ENCODE peak calls at places on chromosomes 4 and X, in four cellular contexts. V is AG10803; F is CD8-positive, alpha-beta T cell; L is brain microvascular endothelial cell. N is an unnamed sample.

GRCh38 chr4:111991797-111992196 is 153.5 kb upstream of the FAM241A start:
- DNase-seq in F (no peak), V (peak), L (peak), N (no peak)

GRCh38 chrX:18789916-18790315 is 82.5 kb downstream of the PPEF1 start:
- DNase-seq in V (no peak), F (no peak), L (no peak), N (no peak)

GRCh38 chr4:108311313-108311712 is 142.6 kb upstream of the LEF1 start:
- DNase-seq in F (no peak), V (no peak), L (no peak), N (no peak)

GRCh38 chr4:145954924-145955339 is 16.3 kb upstream of the ZNF827 start:
- DNase-seq in F (no peak), V (peak), L (peak), N (no peak)

GRCh38 chr4:184538023-184538599 is 63.8 kb upstream of the IRF2 start:
- DNase-seq in F (peak), V (peak), L (peak), N (peak)

GRCh38 chr4:137755033-137755471 is 222.8 kb upstream of the PCDH18 start:
- DNase-seq in V (peak), F (no peak), L (peak), N (no peak)

GRCh38 chr4:2217726-2218125 is 24.2 kb downstream of the HAUS3 start:
- DNase-seq in F (no peak), V (peak), L (no peak), N (no peak)

GRCh38 chr4:84235545-84235944 is 263.5 kb downstream of the NKX6-1 start:
- DNase-seq in V (no peak), L (no peak), F (no peak), N (no peak)

GRCh38 chr4:169723207-169723606 is 34.5 kb downstream of the HPF1 start:
- DNase-seq in L (peak), F (no peak), V (peak), N (no peak)

GRCh38 chrX:71998836-71999509 is 88.3 kb downstream of the NHSL2 start:
- DNase-seq in V (peak), F (peak), L (no peak), N (peak)

GRCh38 chr4:108796173-108796572 is 33.3 kb upstream of the ETNPPL start:
- DNase-seq in F (no peak), L (no peak), V (no peak), N (no peak)

GRCh38 chr4:122052714-122053113 is 99.4 kb upstream of the BLTP1 start:
- DNase-seq in V (no peak), F (no peak), L (no peak), N (no peak)

GRCh38 chr4:7371122-7371941 is 63.4 kb downstream of the PSAPL1 start:
- DNase-seq in L (peak), F (no peak), V (peak), N (no peak)

GRCh38 chrX:120426599-120426998 is 42.5 kb downstream of the LAMP2 start:
- DNase-seq in V (peak), L (no peak), F (no peak), N (no peak)

GRCh38 chrX:69070949-69071650 is 94.2 kb downstream of the PJA1 start:
- DNase-seq in F (no peak), L (no peak), V (no peak), N (no peak)

GRCh38 chrX:132837126-132837525 is 121.3 kb downstream of the HS6ST2 start:
- DNase-seq in F (no peak), V (peak), L (peak), N (no peak)

GRCh38 chr4:174318829-174319764 is 35.4 kb downstream of the CEP44 start:
- DNase-seq in V (peak), F (no peak), L (no peak), N (no peak)

GRCh38 chr4:169054879-169055278 is 44.8 kb upstream of the CBR4 start:
- DNase-seq in V (no peak), F (no peak), L (no peak), N (no peak)

GRCh38 chrX:13688384-13688771 is 550 bp upstream of the RAB9A start:
- DNase-seq in V (no peak), F (no peak), L (no peak), N (no peak)

DNA sequence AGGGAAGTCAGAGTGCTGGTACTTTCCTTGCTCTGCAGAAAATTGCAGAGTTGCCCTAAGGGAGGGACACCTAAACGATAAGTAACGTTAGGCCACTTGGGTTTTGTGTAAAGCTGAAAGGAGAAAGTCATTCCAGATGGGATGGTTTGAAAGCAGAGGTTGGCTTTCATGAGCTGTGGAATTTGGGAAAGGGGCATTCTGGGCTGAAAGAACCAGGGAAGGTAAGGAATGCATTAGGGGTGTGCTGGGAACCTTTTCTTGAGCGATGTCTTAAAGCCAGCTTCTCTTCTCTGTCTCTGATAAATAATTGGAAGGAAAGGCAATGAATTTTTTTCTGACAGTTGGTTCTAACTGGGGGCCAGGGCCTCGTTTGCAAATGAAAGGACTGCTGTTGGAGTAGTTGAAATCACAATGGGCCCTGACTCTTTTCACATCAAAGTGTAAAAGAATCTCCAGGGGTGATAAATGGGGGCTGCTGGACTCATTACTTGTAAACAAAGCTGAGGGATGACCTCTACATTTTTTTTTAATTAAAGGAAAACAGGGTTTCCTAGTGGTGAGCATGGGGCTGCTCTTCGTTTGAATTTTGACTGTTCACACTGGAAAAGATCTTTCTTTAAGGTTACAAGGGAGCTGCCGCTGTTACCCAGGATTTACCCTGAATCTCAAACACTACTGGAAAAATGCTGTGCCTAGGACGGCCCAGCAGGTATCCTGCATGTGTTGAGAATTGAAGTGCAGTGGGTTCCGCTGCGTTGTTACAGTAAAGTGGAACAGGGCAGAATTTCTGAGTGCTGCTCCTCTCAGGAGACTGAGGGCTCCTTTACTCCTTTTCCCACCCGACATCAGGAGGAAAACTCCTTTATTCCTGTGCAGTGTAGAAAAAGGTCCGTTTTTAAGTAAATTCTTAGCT is 25.0 kb downstream of the AFF1 start:
- DNase-seq in V (no peak), L (no peak), F (no peak), N (no peak)
- TF ChIP-seq CTCF in V (no peak), L (no peak), F (no peak), N (no peak)

DNA sequence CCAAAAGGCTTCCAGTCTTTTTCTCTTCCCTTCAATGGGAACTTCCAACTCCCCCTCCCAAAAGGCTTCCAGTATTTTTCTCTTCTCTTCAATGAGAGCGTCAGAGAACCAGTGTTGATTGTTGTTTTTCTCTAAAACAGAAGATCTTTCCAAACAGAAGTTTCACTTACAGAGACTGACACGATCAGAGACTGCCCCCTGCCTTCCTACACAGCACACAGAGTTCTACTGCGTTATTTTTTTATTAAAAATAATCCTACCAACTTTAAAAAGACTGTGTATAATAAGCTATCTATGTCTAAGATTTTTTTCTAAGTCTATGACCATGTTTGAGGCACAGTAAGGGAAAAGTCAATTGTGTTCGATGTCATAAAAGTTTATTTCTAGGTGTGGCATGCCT is 3.5 kb upstream of the HTR2C start:
- DNase-seq in L (no peak), F (no peak), V (no peak), N (no peak)
- TF ChIP-seq CTCF in L (no peak), F (no peak), V (no peak), N (no peak)

GRCh38 chr4:26624042-26624441 is 40.2 kb downstream of the TBC1D19 start:
- DNase-seq in V (peak), L (no peak), F (no peak), N (no peak)

GRCh38 chr4:26621366-26621765 is 37.5 kb downstream of the TBC1D19 start:
- DNase-seq in L (no peak), V (no peak), F (no peak), N (no peak)

GRCh38 chr4:26622913-26623312 is 39.0 kb downstream of the TBC1D19 start:
- DNase-seq in F (no peak), V (no peak), L (no peak), N (no peak)

GRCh38 chr4:26619784-26620183 is 35.9 kb downstream of the TBC1D19 start:
- DNase-seq in L (no peak), V (peak), F (no peak), N (no peak)
- TF ChIP-seq CTCF in L (no peak), V (no peak), F (no peak), N (no peak)

GRCh38 chr4:46277165-46277951 is 112.6 kb downstream of the GABRA2 start:
- DNase-seq in F (no peak), L (no peak), V (no peak), N (no peak)

GRCh38 chr4:46270986-46271596 is 118.8 kb downstream of the GABRA2 start:
- DNase-seq in V (peak), L (no peak), F (no peak), N (no peak)

GRCh38 chr4:46274717-46275116 is 115.2 kb downstream of the GABRA2 start:
- DNase-seq in L (no peak), F (no peak), V (no peak), N (no peak)
- TF ChIP-seq CTCF in L (peak), F (no peak), V (no peak), N (peak)

GRCh38 chr4:133137571-133137970 is 11.5 kb upstream of the PCDH10 start:
- DNase-seq in L (no peak), F (no peak), V (no peak), N (no peak)
- TF ChIP-seq CTCF in L (no peak), F (no peak), V (no peak), N (peak)

DNA sequence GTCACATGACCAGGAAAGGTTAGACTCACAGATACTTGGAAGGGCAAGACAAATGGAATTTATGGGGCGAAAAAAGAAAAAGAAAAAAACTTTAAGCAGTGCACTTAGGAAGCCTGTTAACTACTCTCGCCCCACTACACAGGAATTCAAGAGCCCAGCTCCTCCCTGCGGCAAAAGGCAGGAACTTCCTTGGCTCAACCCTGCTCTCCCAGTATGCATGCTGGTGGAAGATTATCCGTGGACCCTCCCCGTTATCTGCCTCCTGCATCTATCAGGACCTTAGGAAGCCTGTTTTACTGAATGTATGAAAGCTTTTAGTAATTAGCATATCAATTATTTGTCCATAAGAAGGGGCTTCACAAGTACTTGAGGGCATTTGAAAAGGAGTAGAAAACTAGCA is 40.1 kb upstream of the RPA4 start:
- DNase-seq in V (no peak), F (no peak), L (peak), N (no peak)
- TF ChIP-seq CTCF in V (no peak), F (no peak), L (peak), N (peak)

DNA sequence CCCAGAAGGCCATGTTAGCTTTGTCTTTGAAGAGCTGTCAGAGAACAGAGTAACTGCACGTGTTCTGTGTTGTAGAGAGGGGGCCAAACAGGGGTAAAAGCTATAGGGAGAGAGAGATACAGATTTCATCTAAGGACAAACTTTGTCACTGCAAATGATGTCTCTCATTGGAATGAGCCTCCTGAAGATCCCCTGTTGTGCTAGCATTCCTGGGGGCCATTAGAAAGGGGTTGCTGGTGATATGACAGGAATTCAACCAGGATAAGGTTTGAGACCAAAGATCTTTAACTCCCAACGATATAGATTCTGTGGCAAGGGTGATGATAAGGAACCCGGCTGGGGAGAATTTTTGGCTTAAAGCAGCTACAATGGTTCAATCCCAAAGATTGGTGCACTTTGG is 16.8 kb downstream of the MID1 start:
- DNase-seq in F (no peak), L (no peak), V (no peak), N (no peak)
- TF ChIP-seq CTCF in F (no peak), L (no peak), V (no peak), N (no peak)

DNA sequence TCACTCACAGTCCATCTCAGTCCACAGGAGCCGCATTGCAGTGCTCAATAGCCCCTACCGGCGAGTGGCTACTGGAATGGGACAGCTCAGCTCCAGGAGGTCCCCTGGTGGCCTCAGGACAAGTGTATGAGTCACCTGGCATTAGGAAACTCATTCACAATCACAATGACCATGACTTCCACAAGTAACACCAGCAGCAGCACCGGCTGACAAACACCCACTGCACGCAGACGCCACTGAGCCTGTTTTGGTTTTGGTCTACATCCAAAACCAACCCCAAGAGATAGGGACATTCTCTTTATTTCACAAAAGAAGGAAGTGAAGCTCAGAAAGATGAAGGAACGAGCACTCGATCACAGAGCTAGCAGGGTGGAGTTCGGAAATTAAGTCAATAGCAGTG is 8.1 kb downstream of the JAKMIP1 start:
- DNase-seq in F (no peak), L (no peak), V (no peak), N (no peak)
- TF ChIP-seq CTCF in F (no peak), L (no peak), V (no peak), N (no peak)

GRCh38 chr4:57094482-57095223 is 15.5 kb downstream of the IGFBP7 start:
- DNase-seq in F (no peak), V (peak), L (peak), N (no peak)
- TF ChIP-seq CTCF in F (no peak), V (peak), L (peak), N (no peak)

N was measured in osteocyte.